ENCODE peak calls at places on chromosomes 2 and 18, in seven cellular contexts. G, O, L, Y, Q, F and D are unnamed samples.

GRCh38 chr2:161332568-161332967 is 24.3 kb downstream of the PSMD14 start:
- DNase-seq in G (no peak), O (no peak), L (no peak), Y (no peak), Q (no peak), F (no peak), D (no peak)

GRCh38 chr18:34659579-34660517 is 50.2 kb upstream of the DTNA start:
- DNase-seq in G (peak), O (no peak), L (peak), Y (peak), Q (peak), F (peak), D (no peak)

GRCh38 chr18:4101009-4101408 is 354.1 kb downstream of the DLGAP1 start:
- DNase-seq in G (no peak), O (no peak), L (no peak), Y (no peak), Q (no peak), F (no peak), D (no peak)

GRCh38 chr2:241088791-241089732 is 13.0 kb downstream of the MTERF4 start:
- DNase-seq in G (no peak), O (no peak), L (no peak), Y (no peak), Q (no peak), F (no peak), D (no peak)

GRCh38 chr2:44549099-44549471 is 187.3 kb downstream of the CAMKMT start:
- DNase-seq in G (no peak), O (no peak), L (no peak), Y (peak), Q (peak), F (no peak), D (no peak)

GRCh38 chr2:110125292-110125691 is 9.7 kb upstream of the MALL start:
- DNase-seq in G (no peak), O (no peak), L (no peak), Y (peak), Q (no peak), F (no peak), D (no peak)

GRCh38 chr2:204900910-204901309 is 355.6 kb downstream of the PARD3B start:
- DNase-seq in G (no peak), O (no peak), L (no peak), Y (peak), Q (no peak), F (no peak), D (no peak)

GRCh38 chr18:70413455-70413854 is 124.6 kb downstream of the SOCS6 start:
- DNase-seq in G (no peak), O (no peak), L (no peak), Y (no peak), Q (no peak), F (no peak), D (no peak)

GRCh38 chr2:217992061-217992460 is 10.7 kb downstream of the TNS1 start:
- DNase-seq in G (no peak), O (no peak), L (no peak), Y (no peak), Q (no peak), F (no peak), D (no peak)

GRCh38 chr18:46329736-46330246 is 225.6 kb downstream of the HAUS1 start:
- DNase-seq in G (no peak), O (no peak), L (no peak), Y (no peak), Q (no peak), F (no peak), D (no peak)

GRCh38 chr2:95354469-95354901 is 48.0 kb upstream of the FAHD2A start:
- DNase-seq in G (peak), O (no peak), L (no peak), Y (no peak), Q (no peak), F (no peak), D (no peak)

GRCh38 chr2:160253440-160254296 is 53.6 kb upstream of the ITGB6 start:
- DNase-seq in G (no peak), O (no peak), L (no peak), Y (peak), Q (no peak), F (no peak), D (no peak)

GRCh38 chr2:216696751-216697560 is 1.6 kb upstream of the IGFBP5 start:
- DNase-seq in G (no peak), O (no peak), L (no peak), Y (peak), Q (no peak), F (no peak), D (no peak)

GRCh38 chr18:41644466-41644865 is 310.6 kb upstream of the PIK3C3 start:
- DNase-seq in G (no peak), O (no peak), L (no peak), Y (no peak), Q (no peak), F (no peak), D (no peak)

GRCh38 chr2:2740238-2740775 is 409.2 kb upstream of the MYT1L start:
- DNase-seq in G (no peak), O (no peak), L (no peak), Y (no peak), Q (no peak), F (no peak), D (no peak)

GRCh38 chr2:31337197-31337596 is 77.3 kb downstream of the XDH start:
- DNase-seq in G (no peak), O (no peak), L (no peak), Y (peak), Q (no peak), F (no peak), D (no peak)

GRCh38 chr18:63249781-63250180 is 69.8 kb downstream of the BCL2 start:
- DNase-seq in G (no peak), O (no peak), L (no peak), Y (no peak), Q (no peak), F (no peak), D (peak)

GRCh38 chr2:101643004-101643524 is 54.4 kb upstream of the MAP4K4 start:
- DNase-seq in G (no peak), O (no peak), L (no peak), Y (no peak), Q (no peak), F (no peak), D (peak)

GRCh38 chr2:227642691-227643090 is 23.9 kb upstream of the SCYGR5 start:
- DNase-seq in G (no peak), O (no peak), L (no peak), Y (no peak), Q (no peak), F (no peak), D (no peak)

GRCh38 chr2:157813477-157813876 is 62.7 kb downstream of the ACVR1 start:
- DNase-seq in G (no peak), O (no peak), L (no peak), Y (no peak), Q (no peak), F (no peak), D (no peak)

GRCh38 chr2:158994920-158995676 is 26.7 kb downstream of the TANC1 start:
- DNase-seq in G (no peak), O (no peak), L (no peak), Y (peak), Q (no peak), F (peak), D (no peak)

GRCh38 chr2:191041418-191042161 is 27.6 kb upstream of the STAT1 start:
- DNase-seq in G (no peak), O (no peak), L (no peak), Y (peak), Q (no peak), F (no peak), D (no peak)

GRCh38 chr2:132489150-132489549 is 72.5 kb downstream of the GPR39 start:
- DNase-seq in G (no peak), O (no peak), L (no peak), Y (peak), Q (no peak), F (peak), D (no peak)

GRCh38 chr2:85930129-85931124 is 41.6 kb upstream of the ST3GAL5 start:
- DNase-seq in G (no peak), O (no peak), L (no peak), Y (no peak), Q (no peak), F (no peak), D (no peak)

GRCh38 chr2:7621018-7621814 is 704.0 kb downstream of the RNF144A start:
- DNase-seq in G (no peak), O (no peak), L (no peak), Y (no peak), Q (no peak), F (no peak), D (peak)

GRCh38 chr18:31373641-31374040 is 2.9 kb upstream of the DSG4 start:
- DNase-seq in G (no peak), O (no peak), L (no peak), Y (no peak), Q (no peak), F (no peak), D (no peak)

GRCh38 chr2:118849226-118850170 is 2.0 kb upstream of the EN1 start:
- DNase-seq in G (no peak), O (no peak), L (no peak), Y (peak), Q (no peak), F (no peak), D (no peak)
- H3K4me3 ChIP-seq in G (no peak), O (no peak), L (no peak), Y (no peak), Q (no peak), F (no peak), D (no peak)

DNA sequence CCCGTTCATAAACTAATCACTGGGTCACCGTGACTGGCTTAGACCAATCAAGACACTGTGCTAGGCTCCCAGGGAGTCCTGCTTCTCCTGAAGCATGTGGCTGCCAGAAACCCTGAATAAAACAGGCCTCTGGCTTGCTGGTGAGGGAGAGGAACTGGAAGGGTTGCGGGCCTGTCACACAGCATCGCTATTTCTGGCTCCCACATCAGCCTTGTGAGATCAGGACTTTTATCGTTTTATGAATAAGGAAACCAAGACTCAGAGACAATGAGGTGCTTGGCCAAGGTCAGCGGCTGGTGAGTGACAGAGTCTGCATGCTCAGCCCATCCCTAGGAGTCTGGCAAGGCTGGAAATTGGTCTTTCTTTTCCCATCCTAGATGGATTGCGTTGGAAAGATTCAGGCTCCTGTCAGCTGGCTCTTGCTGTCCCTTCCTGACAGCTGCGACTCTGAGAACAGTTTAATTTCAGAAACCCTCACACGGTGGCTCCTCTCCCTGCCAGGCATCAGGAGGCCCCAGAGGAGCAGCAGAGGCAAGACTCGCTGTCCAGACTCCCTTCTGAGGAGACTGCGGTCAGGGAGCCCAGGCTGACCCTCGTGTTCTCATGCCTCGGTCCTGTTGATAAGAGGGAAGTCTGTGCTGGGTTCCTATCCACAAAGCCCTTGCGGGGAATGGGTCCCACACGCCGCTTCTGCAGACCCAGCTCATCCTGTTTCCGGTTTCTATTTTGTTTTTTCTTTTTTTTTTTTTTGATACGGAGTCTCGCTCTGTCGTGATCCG is 104.4 kb upstream of the TAF1B start:
- DNase-seq in G (no peak), O (no peak), L (no peak), Y (peak), Q (no peak), F (peak), D (no peak)
- H3K4me3 ChIP-seq in G (peak), O (peak), L (peak), Y (no peak), Q (no peak), F (no peak), D (no peak)

GRCh38 chr2:138501427-138502252 is at the start of gene SPOPL:
- DNase-seq in G (peak), O (peak), L (peak), Y (peak), Q (peak), F (peak), D (peak)

GRCh38 chr2:138503652-138504051 is 2.1 kb downstream of the SPOPL start:
- DNase-seq in G (no peak), O (no peak), L (no peak), Y (no peak), Q (no peak), F (no peak), D (no peak)

GRCh38 chr2:138502253-138503086 is 900 bp downstream of the SPOPL start:
- DNase-seq in G (no peak), O (no peak), L (peak), Y (peak), Q (no peak), F (no peak), D (no peak)

GRCh38 chr2:138504092-138504491 is 2.5 kb downstream of the SPOPL start:
- DNase-seq in G (no peak), O (no peak), L (no peak), Y (no peak), Q (no peak), F (no peak), D (no peak)

GRCh38 chr2:138503087-138503442 is 1.5 kb downstream of the SPOPL start:
- DNase-seq in G (no peak), O (no peak), L (no peak), Y (peak), Q (no peak), F (no peak), D (no peak)
- H3K4me3 ChIP-seq in G (peak), O (peak), L (peak), Y (peak), Q (peak), F (no peak), D (no peak)

DNA sequence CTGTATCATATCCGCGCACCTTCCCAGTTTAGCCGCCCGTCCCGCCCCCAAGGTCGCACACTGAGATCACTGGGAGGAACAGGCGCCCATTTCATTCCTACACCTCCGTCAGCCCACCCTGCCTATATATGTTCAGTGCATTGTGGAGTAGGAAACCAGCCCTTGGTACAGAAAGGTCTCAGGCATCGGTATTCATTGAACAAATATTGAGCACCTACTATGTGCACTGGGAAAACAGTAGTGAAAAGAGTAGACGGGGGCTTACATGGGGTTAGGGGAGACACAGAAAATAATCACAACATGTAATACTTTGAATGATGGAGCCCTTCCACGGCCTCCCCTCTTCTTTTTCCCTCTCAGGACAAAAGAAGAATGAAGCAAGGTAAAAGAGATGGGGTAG is 760 bp upstream of the FECH start:
- DNase-seq in G (no peak), O (no peak), L (no peak), Y (no peak), Q (no peak), F (no peak), D (no peak)
- H3K4me3 ChIP-seq in G (no peak), O (no peak), L (no peak), Y (no peak), Q (no peak), F (no peak), D (no peak)

GRCh38 chr2:133680399-133681044 is 112.3 kb upstream of the NCKAP5 start:
- DNase-seq in G (no peak), O (no peak), L (no peak), Y (no peak), Q (no peak), F (no peak), D (no peak)

GRCh38 chr2:133673570-133673969 is 105.3 kb upstream of the NCKAP5 start:
- DNase-seq in G (no peak), O (no peak), L (no peak), Y (no peak), Q (no peak), F (no peak), D (no peak)

GRCh38 chr2:133674433-133675331 is 106.4 kb upstream of the NCKAP5 start:
- DNase-seq in G (peak), O (no peak), L (peak), Y (peak), Q (peak), F (peak), D (no peak)

GRCh38 chr2:133674066-133674432 is 105.8 kb upstream of the NCKAP5 start:
- DNase-seq in G (no peak), O (no peak), L (no peak), Y (no peak), Q (no peak), F (no peak), D (no peak)

DNA sequence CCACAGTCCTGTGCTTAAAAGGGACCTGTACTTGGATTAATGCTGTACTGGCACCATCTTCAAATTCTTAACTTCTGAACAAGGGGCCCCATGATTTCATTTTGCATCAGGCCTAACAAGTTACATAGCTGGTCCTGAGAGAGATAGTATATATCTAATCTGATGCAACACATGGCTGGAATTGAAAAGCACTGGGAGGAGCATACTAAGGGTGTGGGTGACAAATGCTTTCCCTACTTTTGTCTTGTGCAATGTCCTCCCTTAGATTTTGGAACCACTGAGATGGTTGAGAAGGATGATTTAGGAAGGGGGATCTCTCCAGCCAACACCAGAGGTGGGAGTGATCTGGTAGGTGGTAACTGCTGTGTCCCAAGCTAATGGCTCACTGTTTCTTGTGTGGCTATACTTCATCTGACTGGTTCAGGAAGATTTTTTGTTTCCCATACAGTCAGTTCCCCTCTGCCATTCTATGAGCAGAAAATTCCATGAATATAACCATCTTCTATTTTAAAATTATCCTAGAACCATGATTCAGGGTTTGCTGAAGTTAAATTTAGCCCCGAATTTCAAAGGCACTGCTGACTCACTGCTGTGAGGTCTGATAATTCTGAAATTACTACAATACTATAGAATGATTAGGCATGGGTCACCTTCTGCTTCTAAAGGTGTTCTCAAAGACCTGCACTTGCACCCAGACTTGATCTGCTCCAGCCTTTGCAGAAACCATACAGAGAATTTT is 108.3 kb upstream of the NCKAP5 start:
- DNase-seq in G (no peak), O (no peak), L (no peak), Y (peak), Q (no peak), F (no peak), D (no peak)
- H3K4me3 ChIP-seq in G (no peak), O (no peak), L (no peak), Y (no peak), Q (no peak), F (no peak), D (no peak)

DNA sequence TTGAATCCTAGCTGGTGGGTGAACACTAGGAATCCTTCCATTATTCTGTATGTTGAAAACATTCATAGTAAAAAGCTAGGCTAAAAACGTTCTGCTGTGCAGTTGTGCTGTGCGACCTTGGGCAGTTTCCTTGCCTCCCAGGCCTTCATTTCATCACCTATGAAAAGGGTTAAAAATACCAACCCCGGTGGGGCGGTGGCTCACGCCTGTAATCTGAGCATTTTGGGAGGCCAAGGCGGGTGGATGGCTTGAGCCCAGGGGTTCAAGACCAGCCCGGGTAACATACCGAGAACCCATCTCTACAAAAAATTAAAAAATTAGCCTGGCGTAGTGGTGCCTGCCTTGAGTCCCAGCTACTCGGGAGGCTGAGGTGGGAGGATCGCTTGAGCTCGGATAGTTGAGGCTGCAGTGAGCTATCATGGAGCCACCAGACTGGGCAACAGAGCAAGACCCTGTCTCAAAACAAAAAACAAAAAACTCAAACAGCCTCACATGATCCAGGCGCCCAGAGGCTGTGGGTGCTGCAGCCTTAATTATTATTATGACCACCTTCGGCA is 2.9 kb upstream of the RRM2 start:
- DNase-seq in G (no peak), O (no peak), L (no peak), Y (no peak), Q (no peak), F (no peak), D (no peak)
- H3K4me3 ChIP-seq in G (peak), O (peak), L (peak), Y (peak), Q (peak), F (no peak), D (peak)

DNA sequence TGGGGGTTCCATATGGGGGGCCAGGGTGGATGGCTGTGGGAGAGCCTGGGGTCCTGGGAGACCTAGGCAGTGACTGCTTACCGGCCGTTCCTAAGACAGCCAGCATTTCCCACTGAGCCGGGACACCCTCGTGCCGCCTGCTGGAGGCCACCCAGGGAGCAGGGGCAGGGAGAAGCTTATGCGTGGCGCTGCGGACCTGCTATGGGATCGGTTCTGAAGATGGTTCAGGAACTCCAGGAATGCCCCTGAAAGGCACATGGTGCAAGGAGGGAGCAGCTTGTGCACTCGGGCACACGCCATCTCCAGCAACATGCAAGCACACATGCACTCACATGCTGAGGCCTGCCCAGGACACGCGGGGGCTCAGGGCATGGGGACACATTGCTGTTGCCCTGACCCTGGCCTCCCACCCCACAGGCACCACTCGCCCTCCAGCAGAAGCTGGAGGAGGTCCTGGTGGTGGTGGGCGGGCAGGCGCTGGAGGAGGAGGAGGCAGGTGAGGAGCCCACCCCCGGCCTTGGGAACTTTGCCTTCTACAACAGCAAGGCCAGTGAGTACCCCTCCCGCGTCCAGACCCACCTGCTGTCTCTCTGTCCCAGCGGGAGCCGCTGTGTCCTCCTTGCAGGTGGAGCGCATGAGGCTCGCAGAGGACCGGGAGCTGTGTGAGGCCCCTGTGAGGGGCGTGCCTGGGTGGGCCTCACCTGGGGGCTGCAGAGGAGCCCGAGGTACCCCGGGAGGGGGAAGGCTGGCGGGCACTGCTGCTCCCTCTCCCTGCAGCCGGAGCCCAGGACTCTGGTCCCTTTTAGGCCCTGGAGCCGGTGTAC is 4.1 kb downstream of the KLHL30 start:
- DNase-seq in G (no peak), O (no peak), L (no peak), Y (peak), Q (no peak), F (no peak), D (no peak)
- H3K4me3 ChIP-seq in G (no peak), O (no peak), L (no peak), Y (no peak), Q (no peak), F (no peak), D (no peak)